ENCODE peak calls at places on chromosome 21, in four cellular contexts. A is AG04449, K is fibroblast of the conjunctiva, J is ovary. V is an unnamed sample.

GRCh38 chr21:35011681-35012080 is 37.4 kb downstream of the RUNX1 start:
- DNase-seq in J (no peak), A (no peak), K (no peak), V (no peak)

GRCh38 chr21:40049031-40049958 is 182.1 kb downstream of the PCP4 start:
- DNase-seq in J (no peak), A (peak), K (no peak), V (no peak)

GRCh38 chr21:27802816-27803475 is 836.1 kb upstream of the ADAMTS5 start:
- DNase-seq in A (no peak), K (no peak), J (no peak), V (peak)

GRCh38 chr21:15151385-15152103 is 86.7 kb upstream of the NRIP1 start:
- DNase-seq in K (no peak), A (no peak), J (no peak), V (no peak)

GRCh38 chr21:29513535-29513934 is 214.8 kb downstream of the BACH1 start:
- DNase-seq in K (no peak), A (no peak), J (no peak), V (no peak)

GRCh38 chr21:43906585-43907370 is 41.8 kb downstream of the AGPAT3 start:
- DNase-seq in K (no peak), A (no peak), J (no peak), V (no peak)

GRCh38 chr21:33127154-33127893 is 57.4 kb downstream of the OLIG1 start:
- DNase-seq in A (no peak), K (peak), J (no peak), V (peak)

GRCh38 chr21:43925609-43926008 is 60.6 kb downstream of the AGPAT3 start:
- DNase-seq in K (no peak), A (no peak), J (no peak), V (no peak)

GRCh38 chr21:20257052-20257451 is 741.2 kb upstream of the NCAM2 start:
- DNase-seq in K (no peak), J (no peak), A (no peak), V (no peak)